ENCODE peak calls at places on chromosomes 11 and 22, in ten cellular contexts. One of them, this sample, is unnamed.

GRCh38 chr22:38924197-38924952 is 33.0 kb upstream of the APOBEC3A start:
- DNase-seq in SK-N-SH: no peak
- DNase-seq in foreskin fibroblast: peak; percentile 88
- DNase-seq in left lung: no peak
- DNase-seq in GM23338: no peak
- DNase-seq in natural killer cell: no peak
- DNase-seq in CD4-positive, alpha-beta T cell: no peak
- DNase-seq in left ventricle myocardium inferior: peak; percentile 72
- DNase-seq in lower leg skin: peak; percentile 65
- DNase-seq in WTC11: no peak
- DNase-seq in this sample: no peak

GRCh38 chr11:11171285-11171684 is 181.8 kb downstream of the CSNK2A3 start:
- DNase-seq in WTC11: no peak
- DNase-seq in left lung: no peak
- DNase-seq in CD4-positive, alpha-beta T cell: no peak
- DNase-seq in foreskin fibroblast: no peak
- DNase-seq in lower leg skin: no peak
- DNase-seq in natural killer cell: no peak
- DNase-seq in SK-N-SH: no peak
- DNase-seq in left ventricle myocardium inferior: no peak
- DNase-seq in GM23338: no peak
- DNase-seq in this sample: no peak

GRCh38 chr11:62792193-62792575 is 378 bp upstream of the TMEM223 start:
- DNase-seq in lower leg skin: no peak
- DNase-seq in CD4-positive, alpha-beta T cell: no peak
- DNase-seq in SK-N-SH: peak; percentile 62
- DNase-seq in foreskin fibroblast: no peak
- DNase-seq in left lung: no peak
- DNase-seq in left ventricle myocardium inferior: peak; percentile 45
- DNase-seq in WTC11: peak; percentile 38
- DNase-seq in natural killer cell: no peak
- DNase-seq in GM23338: peak; percentile 46
- DNase-seq in this sample: no peak

GRCh38 chr22:20590477-20591294 is 83.3 kb downstream of the MED15 start:
- DNase-seq in left ventricle myocardium inferior: no peak
- DNase-seq in lower leg skin: no peak
- DNase-seq in WTC11: no peak
- DNase-seq in GM23338: no peak
- DNase-seq in left lung: no peak
- DNase-seq in foreskin fibroblast: no peak
- DNase-seq in CD4-positive, alpha-beta T cell: no peak
- DNase-seq in SK-N-SH: no peak
- DNase-seq in natural killer cell: no peak
- DNase-seq in this sample: no peak

GRCh38 chr11:2270322-2271076 is at the start of gene ASCL2:
- DNase-seq in left lung: peak; percentile 85
- DNase-seq in WTC11: no peak
- DNase-seq in SK-N-SH: peak; percentile 43
- DNase-seq in CD4-positive, alpha-beta T cell: no peak
- DNase-seq in GM23338: peak; percentile 45
- DNase-seq in natural killer cell: peak; percentile 50
- DNase-seq in lower leg skin: peak; percentile 14
- DNase-seq in foreskin fibroblast: no peak
- DNase-seq in left ventricle myocardium inferior: no peak
- DNase-seq in this sample: no peak

GRCh38 chr22:28249402-28249801 is 330.3 kb upstream of the PITPNB start:
- DNase-seq in left lung: no peak
- DNase-seq in left ventricle myocardium inferior: no peak
- DNase-seq in GM23338: no peak
- DNase-seq in SK-N-SH: peak; percentile 17
- DNase-seq in natural killer cell: no peak
- DNase-seq in CD4-positive, alpha-beta T cell: no peak
- DNase-seq in WTC11: no peak
- DNase-seq in lower leg skin: no peak
- DNase-seq in foreskin fibroblast: no peak
- DNase-seq in this sample: no peak

GRCh38 chr22:30182365-30182764 is 64.2 kb downstream of the LIF start:
- DNase-seq in foreskin fibroblast: no peak
- DNase-seq in natural killer cell: no peak
- DNase-seq in SK-N-SH: no peak
- DNase-seq in WTC11: no peak
- DNase-seq in left lung: no peak
- DNase-seq in left ventricle myocardium inferior: no peak
- DNase-seq in GM23338: no peak
- DNase-seq in CD4-positive, alpha-beta T cell: no peak
- DNase-seq in lower leg skin: no peak
- DNase-seq in this sample: no peak

GRCh38 chr22:32723632-32724031 is 77.9 kb upstream of the TIMP3 start:
- DNase-seq in left ventricle myocardium inferior: peak; percentile 72
- DNase-seq in CD4-positive, alpha-beta T cell: peak; percentile 13
- DNase-seq in foreskin fibroblast: peak; percentile 86
- DNase-seq in SK-N-SH: no peak
- DNase-seq in lower leg skin: peak; percentile 77
- DNase-seq in WTC11: no peak
- DNase-seq in natural killer cell: no peak
- DNase-seq in left lung: peak; percentile 90
- DNase-seq in GM23338: no peak
- DNase-seq in this sample: peak; percentile 18

GRCh38 chr11:7019500-7020182 is 505 bp downstream of the ZNF214 start:
- DNase-seq in CD4-positive, alpha-beta T cell: no peak
- DNase-seq in left lung: peak; percentile 84
- DNase-seq in natural killer cell: no peak
- DNase-seq in SK-N-SH: no peak
- DNase-seq in WTC11: peak; percentile 38
- DNase-seq in lower leg skin: no peak
- DNase-seq in left ventricle myocardium inferior: peak; percentile 25
- DNase-seq in foreskin fibroblast: peak; percentile 10
- DNase-seq in GM23338: peak; percentile 60
- DNase-seq in this sample: no peak

GRCh38 chr11:134939905-134940304 is 527.9 kb upstream of the B3GAT1 start:
- DNase-seq in left ventricle myocardium inferior: peak; percentile 29
- DNase-seq in CD4-positive, alpha-beta T cell: no peak
- DNase-seq in WTC11: peak; percentile 30
- DNase-seq in left lung: no peak
- DNase-seq in GM23338: no peak
- DNase-seq in foreskin fibroblast: no peak
- DNase-seq in lower leg skin: no peak
- DNase-seq in natural killer cell: no peak
- DNase-seq in SK-N-SH: peak; percentile 75
- DNase-seq in this sample: no peak

GRCh38 chr11:22797081-22797480 is 32.5 kb downstream of the SVIP start:
- DNase-seq in left ventricle myocardium inferior: no peak
- DNase-seq in CD4-positive, alpha-beta T cell: no peak
- DNase-seq in left lung: no peak
- DNase-seq in GM23338: no peak
- DNase-seq in SK-N-SH: no peak
- DNase-seq in natural killer cell: no peak
- DNase-seq in WTC11: no peak
- DNase-seq in foreskin fibroblast: no peak
- DNase-seq in lower leg skin: no peak
- DNase-seq in this sample: no peak

GRCh38 chr11:95877288-95877687 is 46.6 kb downstream of the MTMR2 start:
- DNase-seq in CD4-positive, alpha-beta T cell: no peak
- DNase-seq in left lung: no peak
- DNase-seq in left ventricle myocardium inferior: no peak
- DNase-seq in natural killer cell: no peak
- DNase-seq in WTC11: no peak
- DNase-seq in foreskin fibroblast: peak; percentile 96
- DNase-seq in GM23338: no peak
- DNase-seq in SK-N-SH: no peak
- DNase-seq in lower leg skin: no peak
- DNase-seq in this sample: no peak

GRCh38 chr22:39967103-39967829 is 7.1 kb downstream of the TMA7B start:
- DNase-seq in WTC11: no peak
- DNase-seq in left lung: no peak
- DNase-seq in CD4-positive, alpha-beta T cell: no peak
- DNase-seq in SK-N-SH: peak; percentile 22
- DNase-seq in foreskin fibroblast: peak; percentile 30
- DNase-seq in GM23338: no peak
- DNase-seq in natural killer cell: no peak
- DNase-seq in left ventricle myocardium inferior: no peak
- DNase-seq in lower leg skin: no peak
- DNase-seq in this sample: no peak

GRCh38 chr11:71062199-71062598 is 190.2 kb downstream of the SHANK2 start:
- DNase-seq in natural killer cell: no peak
- DNase-seq in lower leg skin: no peak
- DNase-seq in foreskin fibroblast: no peak
- DNase-seq in left lung: no peak
- DNase-seq in SK-N-SH: no peak
- DNase-seq in CD4-positive, alpha-beta T cell: no peak
- DNase-seq in WTC11: no peak
- DNase-seq in GM23338: peak; percentile 50
- DNase-seq in left ventricle myocardium inferior: no peak
- DNase-seq in this sample: no peak
- TF ChIP-seq CTCF in natural killer cell: no peak
- TF ChIP-seq CTCF in lower leg skin: no peak
- TF ChIP-seq CTCF in foreskin fibroblast: no peak
- TF ChIP-seq CTCF in left lung: no peak
- TF ChIP-seq CTCF in SK-N-SH: no peak
- TF ChIP-seq CTCF in CD4-positive, alpha-beta T cell: no peak
- TF ChIP-seq CTCF in WTC11: no peak
- TF ChIP-seq CTCF in GM23338: peak; percentile 63
- TF ChIP-seq CTCF in left ventricle myocardium inferior: no peak
- TF ChIP-seq CTCF in this sample: no peak

DNA sequence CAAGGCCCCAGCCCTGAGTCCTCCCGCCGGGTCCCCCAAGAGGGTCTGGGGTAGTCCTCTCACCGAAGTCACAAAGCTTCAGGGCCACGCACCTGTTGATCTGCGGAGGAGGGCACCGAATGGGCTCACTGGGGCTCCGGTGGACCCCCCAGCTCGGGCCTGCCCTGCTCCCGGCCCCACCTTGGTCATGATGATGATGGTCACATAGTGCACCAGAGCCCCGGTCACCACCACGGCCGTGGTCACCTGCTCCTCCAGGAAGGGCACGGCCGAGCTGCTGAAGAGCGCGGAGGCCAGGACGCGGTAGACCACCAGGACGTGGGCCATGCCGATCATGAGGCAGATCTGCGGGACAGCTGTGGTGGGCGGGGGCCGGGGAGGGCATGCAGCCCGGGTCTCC is 13.5 kb upstream of the SIGIRR start:
- DNase-seq in natural killer cell: no peak
- DNase-seq in SK-N-SH: no peak
- DNase-seq in lower leg skin: no peak
- DNase-seq in CD4-positive, alpha-beta T cell: no peak
- DNase-seq in left lung: peak; percentile 62
- DNase-seq in left ventricle myocardium inferior: no peak
- DNase-seq in GM23338: no peak
- DNase-seq in WTC11: no peak
- DNase-seq in foreskin fibroblast: no peak
- DNase-seq in this sample: no peak
- TF ChIP-seq CTCF in natural killer cell: no peak
- TF ChIP-seq CTCF in SK-N-SH: no peak
- TF ChIP-seq CTCF in lower leg skin: no peak
- TF ChIP-seq CTCF in CD4-positive, alpha-beta T cell: no peak
- TF ChIP-seq CTCF in left lung: no peak
- TF ChIP-seq CTCF in left ventricle myocardium inferior: no peak
- TF ChIP-seq CTCF in GM23338: no peak
- TF ChIP-seq CTCF in WTC11: no peak
- TF ChIP-seq CTCF in foreskin fibroblast: no peak
- TF ChIP-seq CTCF in this sample: no peak

DNA sequence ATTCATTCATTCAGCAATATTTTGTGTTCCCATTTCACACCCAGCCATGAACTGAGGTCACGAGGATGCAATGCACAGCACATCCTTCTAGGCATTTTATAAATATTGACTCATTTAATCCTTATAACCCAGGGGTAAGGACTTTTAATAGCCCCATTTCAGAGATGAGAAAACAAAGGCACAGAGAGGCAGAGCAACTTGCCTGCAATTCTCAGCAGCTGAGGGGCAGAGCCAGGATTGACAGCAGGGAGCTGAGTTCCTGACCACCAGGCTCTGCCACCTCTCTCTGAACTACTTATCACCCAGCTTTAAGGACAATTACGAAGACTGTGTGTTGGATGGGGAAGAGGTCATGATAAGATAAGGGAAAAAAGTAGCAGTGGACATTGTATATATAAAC is 12.8 kb upstream of the FGF3 start:
- DNase-seq in foreskin fibroblast: no peak
- DNase-seq in left ventricle myocardium inferior: no peak
- DNase-seq in left lung: no peak
- DNase-seq in natural killer cell: no peak
- DNase-seq in WTC11: no peak
- DNase-seq in SK-N-SH: no peak
- DNase-seq in GM23338: no peak
- DNase-seq in lower leg skin: no peak
- DNase-seq in CD4-positive, alpha-beta T cell: no peak
- DNase-seq in this sample: no peak
- TF ChIP-seq CTCF in foreskin fibroblast: no peak
- TF ChIP-seq CTCF in left ventricle myocardium inferior: no peak
- TF ChIP-seq CTCF in left lung: no peak
- TF ChIP-seq CTCF in natural killer cell: no peak
- TF ChIP-seq CTCF in WTC11: no peak
- TF ChIP-seq CTCF in SK-N-SH: no peak
- TF ChIP-seq CTCF in GM23338: no peak
- TF ChIP-seq CTCF in lower leg skin: no peak
- TF ChIP-seq CTCF in CD4-positive, alpha-beta T cell: no peak
- TF ChIP-seq CTCF in this sample: no peak

GRCh38 chr11:119999220-119999619 is 138.7 kb downstream of the TRIM29 start:
- DNase-seq in left ventricle myocardium inferior: no peak
- DNase-seq in SK-N-SH: no peak
- DNase-seq in foreskin fibroblast: no peak
- DNase-seq in CD4-positive, alpha-beta T cell: no peak
- DNase-seq in natural killer cell: no peak
- DNase-seq in GM23338: peak; percentile 59
- DNase-seq in lower leg skin: no peak
- DNase-seq in left lung: no peak
- DNase-seq in WTC11: peak; percentile 41
- DNase-seq in this sample: no peak
- TF ChIP-seq CTCF in left ventricle myocardium inferior: no peak
- TF ChIP-seq CTCF in SK-N-SH: peak; percentile 33
- TF ChIP-seq CTCF in foreskin fibroblast: no peak
- TF ChIP-seq CTCF in CD4-positive, alpha-beta T cell: no peak
- TF ChIP-seq CTCF in natural killer cell: no peak
- TF ChIP-seq CTCF in GM23338: peak; percentile 73
- TF ChIP-seq CTCF in lower leg skin: no peak
- TF ChIP-seq CTCF in left lung: no peak
- TF ChIP-seq CTCF in WTC11: no peak
- TF ChIP-seq CTCF in this sample: no peak

DNA sequence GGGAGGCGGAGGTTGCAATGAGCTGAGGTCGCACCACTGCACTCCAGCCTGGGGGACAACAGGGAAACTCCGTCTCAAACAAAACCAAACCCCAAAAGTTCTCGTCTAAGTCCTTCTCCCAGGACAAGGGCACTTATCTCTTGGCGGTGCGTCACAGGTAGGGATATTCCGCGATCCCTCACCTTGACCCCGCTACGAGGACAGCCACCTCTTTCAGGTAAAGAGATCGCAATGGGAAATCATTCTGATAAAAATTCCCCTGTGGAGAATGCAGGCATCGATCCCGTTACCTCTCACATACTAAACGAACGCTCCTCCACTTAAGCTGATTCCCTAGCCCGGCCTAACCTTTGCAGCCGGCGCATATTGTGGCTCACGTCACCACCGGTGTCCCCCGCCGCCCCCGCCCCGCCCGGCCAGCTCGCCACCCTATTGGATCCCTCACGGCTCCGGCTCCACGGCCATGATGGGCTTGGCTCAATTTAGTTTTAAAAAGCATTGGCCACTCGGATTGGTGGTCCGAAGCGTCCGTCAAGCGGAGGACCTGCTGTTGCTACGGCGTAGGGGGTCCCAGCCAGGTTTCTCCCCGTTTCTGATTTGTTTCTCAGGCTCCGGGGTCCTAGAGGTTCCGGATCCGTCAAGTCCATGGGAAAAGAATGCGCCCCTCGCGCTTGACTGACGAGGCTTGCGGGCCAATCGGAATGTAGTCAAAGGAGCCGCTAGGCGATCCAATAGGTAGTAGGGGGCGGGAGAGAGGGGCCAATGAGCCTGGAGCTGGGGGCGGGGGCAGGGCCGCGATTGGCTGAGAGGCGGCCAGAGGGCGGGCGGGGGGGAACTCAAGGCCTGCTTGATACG is 439 bp upstream of the PPP6R3 start:
- DNase-seq in foreskin fibroblast: peak; percentile 97
- DNase-seq in lower leg skin: peak; percentile 97
- DNase-seq in WTC11: peak; percentile 98
- DNase-seq in CD4-positive, alpha-beta T cell: peak; percentile 89
- DNase-seq in left ventricle myocardium inferior: peak; percentile 97
- DNase-seq in GM23338: peak; percentile 100
- DNase-seq in SK-N-SH: peak; percentile 99
- DNase-seq in natural killer cell: peak; percentile 92
- DNase-seq in left lung: peak; percentile 95
- DNase-seq in this sample: peak; percentile 81
- TF ChIP-seq CTCF in foreskin fibroblast: no peak
- TF ChIP-seq CTCF in lower leg skin: no peak
- TF ChIP-seq CTCF in WTC11: no peak
- TF ChIP-seq CTCF in CD4-positive, alpha-beta T cell: no peak
- TF ChIP-seq CTCF in left ventricle myocardium inferior: no peak
- TF ChIP-seq CTCF in GM23338: no peak
- TF ChIP-seq CTCF in SK-N-SH: no peak
- TF ChIP-seq CTCF in natural killer cell: no peak
- TF ChIP-seq CTCF in left lung: no peak
- TF ChIP-seq CTCF in this sample: no peak

This sample was measured in activated B cell treated with CpG ODN at 0.5 μM for 24 hours.